ENCODE peak calls at places on chromosomes 3 and 15, in seven cellular contexts. One of them, this sample, is unnamed.

GRCh38 chr3:78604328-78604727 is 1163.5 kb downstream of the ROBO1 start:
- DNase-seq in breast epithelium: no peak
- DNase-seq in left lung: no peak
- DNase-seq in gastrocnemius medialis: no peak
- DNase-seq in neuronal stem cell: no peak
- DNase-seq in naive thymus-derived CD4-positive, alpha-beta T cell: no peak
- DNase-seq in CD8-positive, alpha-beta T cell: no peak
- DNase-seq in this sample: no peak

GRCh38 chr3:58022490-58022889 is 14.3 kb downstream of the FLNB start:
- DNase-seq in CD8-positive, alpha-beta T cell: no peak
- DNase-seq in gastrocnemius medialis: no peak
- DNase-seq in neuronal stem cell: no peak
- DNase-seq in left lung: no peak
- DNase-seq in naive thymus-derived CD4-positive, alpha-beta T cell: no peak
- DNase-seq in breast epithelium: no peak
- DNase-seq in this sample: no peak

GRCh38 chr3:52346623-52347530 is 30.8 kb downstream of the DNAH1 start:
- DNase-seq in naive thymus-derived CD4-positive, alpha-beta T cell: no peak
- DNase-seq in breast epithelium: no peak
- DNase-seq in left lung: peak; percentile 66
- DNase-seq in CD8-positive, alpha-beta T cell: no peak
- DNase-seq in gastrocnemius medialis: no peak
- DNase-seq in neuronal stem cell: no peak
- DNase-seq in this sample: no peak

GRCh38 chr3:45664558-45664957 is 24.6 kb upstream of the SACM1L start:
- DNase-seq in CD8-positive, alpha-beta T cell: peak; percentile 64
- DNase-seq in left lung: peak; percentile 84
- DNase-seq in naive thymus-derived CD4-positive, alpha-beta T cell: peak; percentile 81
- DNase-seq in neuronal stem cell: no peak
- DNase-seq in breast epithelium: no peak
- DNase-seq in gastrocnemius medialis: no peak
- DNase-seq in this sample: peak; percentile 76

GRCh38 chr3:53114412-53115074 is 15.7 kb downstream of the RFT1 start:
- DNase-seq in breast epithelium: no peak
- DNase-seq in neuronal stem cell: no peak
- DNase-seq in gastrocnemius medialis: no peak
- DNase-seq in left lung: no peak
- DNase-seq in naive thymus-derived CD4-positive, alpha-beta T cell: no peak
- DNase-seq in CD8-positive, alpha-beta T cell: no peak
- DNase-seq in this sample: no peak

GRCh38 chr3:128094295-128095151 is 29.1 kb downstream of the RUVBL1 start:
- DNase-seq in naive thymus-derived CD4-positive, alpha-beta T cell: no peak
- DNase-seq in neuronal stem cell: no peak
- DNase-seq in left lung: no peak
- DNase-seq in gastrocnemius medialis: no peak
- DNase-seq in breast epithelium: no peak
- DNase-seq in CD8-positive, alpha-beta T cell: no peak
- DNase-seq in this sample: no peak

GRCh38 chr3:125582707-125583106 is 12.6 kb downstream of the OSBPL11 start:
- DNase-seq in breast epithelium: no peak
- DNase-seq in left lung: no peak
- DNase-seq in naive thymus-derived CD4-positive, alpha-beta T cell: no peak
- DNase-seq in CD8-positive, alpha-beta T cell: no peak
- DNase-seq in gastrocnemius medialis: no peak
- DNase-seq in neuronal stem cell: no peak
- DNase-seq in this sample: no peak

GRCh38 chr15:33059184-33059583 is 135.3 kb downstream of the FMN1 start:
- DNase-seq in CD8-positive, alpha-beta T cell: no peak
- DNase-seq in gastrocnemius medialis: no peak
- DNase-seq in naive thymus-derived CD4-positive, alpha-beta T cell: no peak
- DNase-seq in neuronal stem cell: no peak
- DNase-seq in breast epithelium: no peak
- DNase-seq in left lung: no peak
- DNase-seq in this sample: no peak

GRCh38 chr15:35693286-35693685 is 147.3 kb upstream of the DPH6 start:
- DNase-seq in CD8-positive, alpha-beta T cell: no peak
- DNase-seq in gastrocnemius medialis: no peak
- DNase-seq in breast epithelium: no peak
- DNase-seq in neuronal stem cell: no peak
- DNase-seq in naive thymus-derived CD4-positive, alpha-beta T cell: no peak
- DNase-seq in left lung: no peak
- DNase-seq in this sample: no peak

GRCh38 chr3:132997404-132997803 is 40.8 kb upstream of the TMEM108 start:
- DNase-seq in naive thymus-derived CD4-positive, alpha-beta T cell: no peak
- DNase-seq in gastrocnemius medialis: no peak
- DNase-seq in neuronal stem cell: no peak
- DNase-seq in CD8-positive, alpha-beta T cell: no peak
- DNase-seq in left lung: no peak
- DNase-seq in breast epithelium: no peak
- DNase-seq in this sample: no peak

GRCh38 chr15:55685292-55685691 is 57.7 kb downstream of the PRTG start:
- DNase-seq in gastrocnemius medialis: no peak
- DNase-seq in neuronal stem cell: no peak
- DNase-seq in CD8-positive, alpha-beta T cell: no peak
- DNase-seq in naive thymus-derived CD4-positive, alpha-beta T cell: no peak
- DNase-seq in breast epithelium: no peak
- DNase-seq in left lung: no peak
- DNase-seq in this sample: no peak

GRCh38 chr3:150739877-150740645 is 22.9 kb downstream of the SIAH2 start:
- DNase-seq in neuronal stem cell: no peak
- DNase-seq in naive thymus-derived CD4-positive, alpha-beta T cell: no peak
- DNase-seq in gastrocnemius medialis: no peak
- DNase-seq in breast epithelium: no peak
- DNase-seq in CD8-positive, alpha-beta T cell: no peak
- DNase-seq in left lung: no peak
- DNase-seq in this sample: no peak

GRCh38 chr3:30819067-30819798 is 75.2 kb downstream of the GADL1 start:
- DNase-seq in CD8-positive, alpha-beta T cell: no peak
- DNase-seq in left lung: no peak
- DNase-seq in naive thymus-derived CD4-positive, alpha-beta T cell: no peak
- DNase-seq in gastrocnemius medialis: no peak
- DNase-seq in breast epithelium: no peak
- DNase-seq in neuronal stem cell: no peak
- DNase-seq in this sample: no peak

GRCh38 chr15:26537653-26538052 is 235.2 kb downstream of the GABRB3 start:
- DNase-seq in breast epithelium: no peak
- DNase-seq in CD8-positive, alpha-beta T cell: no peak
- DNase-seq in naive thymus-derived CD4-positive, alpha-beta T cell: no peak
- DNase-seq in left lung: no peak
- DNase-seq in gastrocnemius medialis: no peak
- DNase-seq in neuronal stem cell: no peak
- DNase-seq in this sample: no peak

GRCh38 chr3:122251428-122251827 is 68.0 kb downstream of the CASR start:
- DNase-seq in left lung: no peak
- DNase-seq in gastrocnemius medialis: no peak
- DNase-seq in naive thymus-derived CD4-positive, alpha-beta T cell: no peak
- DNase-seq in CD8-positive, alpha-beta T cell: no peak
- DNase-seq in breast epithelium: no peak
- DNase-seq in neuronal stem cell: no peak
- DNase-seq in this sample: no peak

GRCh38 chr3:57158813-57159678 is 6.1 kb downstream of the IL17RD start:
- DNase-seq in CD8-positive, alpha-beta T cell: no peak
- DNase-seq in naive thymus-derived CD4-positive, alpha-beta T cell: no peak
- DNase-seq in gastrocnemius medialis: no peak
- DNase-seq in breast epithelium: no peak
- DNase-seq in left lung: no peak
- DNase-seq in neuronal stem cell: no peak
- DNase-seq in this sample: no peak

GRCh38 chr15:29278436-29279099 is 8.9 kb upstream of the NSMCE3 start:
- DNase-seq in breast epithelium: no peak
- DNase-seq in neuronal stem cell: no peak
- DNase-seq in left lung: no peak
- DNase-seq in gastrocnemius medialis: no peak
- DNase-seq in naive thymus-derived CD4-positive, alpha-beta T cell: no peak
- DNase-seq in CD8-positive, alpha-beta T cell: no peak
- DNase-seq in this sample: no peak

GRCh38 chr15:99143655-99144610 is 39.1 kb downstream of the SYNM start:
- DNase-seq in left lung: no peak
- DNase-seq in naive thymus-derived CD4-positive, alpha-beta T cell: no peak
- DNase-seq in neuronal stem cell: no peak
- DNase-seq in gastrocnemius medialis: peak; percentile 85
- DNase-seq in CD8-positive, alpha-beta T cell: no peak
- DNase-seq in breast epithelium: no peak
- DNase-seq in this sample: no peak

GRCh38 chr3:184771158-184771730 is 40.7 kb upstream of the VPS8 start:
- DNase-seq in CD8-positive, alpha-beta T cell: no peak
- DNase-seq in breast epithelium: no peak
- DNase-seq in naive thymus-derived CD4-positive, alpha-beta T cell: no peak
- DNase-seq in gastrocnemius medialis: no peak
- DNase-seq in left lung: no peak
- DNase-seq in neuronal stem cell: no peak
- DNase-seq in this sample: no peak

GRCh38 chr3:64443553-64444331 is 218.5 kb upstream of the PRICKLE2 start:
- DNase-seq in naive thymus-derived CD4-positive, alpha-beta T cell: no peak
- DNase-seq in breast epithelium: no peak
- DNase-seq in neuronal stem cell: no peak
- DNase-seq in CD8-positive, alpha-beta T cell: no peak
- DNase-seq in gastrocnemius medialis: no peak
- DNase-seq in left lung: no peak
- DNase-seq in this sample: no peak

GRCh38 chr15:70062321-70062956 is 35.3 kb downstream of the TLE3 start:
- DNase-seq in gastrocnemius medialis: peak; percentile 13
- DNase-seq in CD8-positive, alpha-beta T cell: no peak
- DNase-seq in naive thymus-derived CD4-positive, alpha-beta T cell: no peak
- DNase-seq in breast epithelium: peak; percentile 77
- DNase-seq in left lung: no peak
- DNase-seq in neuronal stem cell: no peak
- DNase-seq in this sample: no peak
- H3K27ac ChIP-seq in gastrocnemius medialis: peak overlapping the region; percentile 18
- H3K27ac ChIP-seq in CD8-positive, alpha-beta T cell: no peak overlapping the region
- H3K27ac ChIP-seq in naive thymus-derived CD4-positive, alpha-beta T cell: no peak overlapping the region
- H3K27ac ChIP-seq in breast epithelium: peak overlapping the region; percentile 13
- H3K27ac ChIP-seq in left lung: no peak overlapping the region
- H3K27ac ChIP-seq in neuronal stem cell: peak overlapping the region; percentile 16
- H3K27ac ChIP-seq in this sample: no peak overlapping the region

GRCh38 chr3:36381311-36381956 is 1.1 kb downstream of the STAC start:
- DNase-seq in neuronal stem cell: peak; percentile 43
- DNase-seq in CD8-positive, alpha-beta T cell: no peak
- DNase-seq in gastrocnemius medialis: no peak
- DNase-seq in left lung: no peak
- DNase-seq in breast epithelium: no peak
- DNase-seq in naive thymus-derived CD4-positive, alpha-beta T cell: no peak
- DNase-seq in this sample: no peak
- H3K4me3 ChIP-seq in neuronal stem cell: no peak overlapping the region
- H3K4me3 ChIP-seq in CD8-positive, alpha-beta T cell: no peak overlapping the region
- H3K4me3 ChIP-seq in gastrocnemius medialis: peak overlapping the region; percentile 54
- H3K4me3 ChIP-seq in left lung: peak overlapping the region; percentile 49
- H3K4me3 ChIP-seq in breast epithelium: peak overlapping the region; percentile 67
- H3K4me3 ChIP-seq in naive thymus-derived CD4-positive, alpha-beta T cell: no peak overlapping the region
- H3K4me3 ChIP-seq in this sample: no peak overlapping the region

DNA sequence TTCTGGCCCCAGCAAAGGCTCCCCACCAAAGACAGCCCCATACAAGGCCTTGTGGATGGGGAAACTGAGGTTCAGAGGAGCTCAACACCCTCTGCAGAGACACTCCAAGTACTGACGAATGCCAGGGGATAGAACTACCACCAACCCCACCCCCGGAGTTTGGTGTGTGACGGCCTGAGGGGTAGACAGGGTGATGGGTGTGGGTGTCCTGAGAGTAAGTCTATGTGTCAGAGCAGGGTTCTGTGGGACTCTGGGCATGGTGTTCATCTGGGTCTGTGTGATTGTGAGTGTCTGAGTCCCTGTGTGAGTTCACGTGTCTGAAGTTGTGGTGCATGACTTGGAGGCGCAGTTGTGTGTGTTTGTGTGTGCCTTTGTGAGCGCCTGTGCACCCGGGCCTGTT is 7.4 kb downstream of the PTH1R start:
- DNase-seq in left lung: no peak
- DNase-seq in gastrocnemius medialis: no peak
- DNase-seq in naive thymus-derived CD4-positive, alpha-beta T cell: no peak
- DNase-seq in breast epithelium: no peak
- DNase-seq in neuronal stem cell: no peak
- DNase-seq in CD8-positive, alpha-beta T cell: no peak
- DNase-seq in this sample: no peak
- H3K27ac ChIP-seq in left lung: no peak overlapping the region
- H3K27ac ChIP-seq in gastrocnemius medialis: no peak overlapping the region
- H3K27ac ChIP-seq in naive thymus-derived CD4-positive, alpha-beta T cell: no peak overlapping the region
- H3K27ac ChIP-seq in breast epithelium: no peak overlapping the region
- H3K27ac ChIP-seq in neuronal stem cell: no peak overlapping the region
- H3K27ac ChIP-seq in CD8-positive, alpha-beta T cell: no peak overlapping the region
- H3K27ac ChIP-seq in this sample: no peak overlapping the region

DNA sequence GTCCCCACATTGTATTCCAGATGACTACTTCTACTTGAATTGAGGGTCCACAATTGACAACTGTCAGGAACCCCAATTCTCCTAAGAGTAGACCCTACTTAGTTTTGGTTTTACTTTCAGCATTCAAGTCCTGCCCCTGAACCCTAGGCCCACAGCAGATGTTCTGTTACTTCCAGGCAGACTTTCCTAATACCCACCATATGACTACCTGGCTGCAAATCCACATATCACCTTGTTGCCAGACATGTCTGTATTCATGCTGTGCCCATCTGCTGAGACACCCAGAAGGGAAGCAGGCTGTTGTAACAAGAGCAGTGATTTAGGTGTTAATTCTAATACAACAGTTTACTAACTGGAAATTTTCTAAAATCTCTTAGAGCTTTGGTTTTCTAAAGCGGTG is 235.1 kb upstream of the CCDC54 start:
- DNase-seq in breast epithelium: no peak
- DNase-seq in gastrocnemius medialis: no peak
- DNase-seq in left lung: no peak
- DNase-seq in neuronal stem cell: no peak
- DNase-seq in naive thymus-derived CD4-positive, alpha-beta T cell: no peak
- DNase-seq in CD8-positive, alpha-beta T cell: no peak
- DNase-seq in this sample: no peak
- H3K4me3 ChIP-seq in breast epithelium: no peak overlapping the region
- H3K4me3 ChIP-seq in gastrocnemius medialis: no peak overlapping the region
- H3K4me3 ChIP-seq in left lung: no peak overlapping the region
- H3K4me3 ChIP-seq in neuronal stem cell: no peak overlapping the region
- H3K4me3 ChIP-seq in naive thymus-derived CD4-positive, alpha-beta T cell: no peak overlapping the region
- H3K4me3 ChIP-seq in CD8-positive, alpha-beta T cell: no peak overlapping the region
- H3K4me3 ChIP-seq in this sample: no peak overlapping the region

DNA sequence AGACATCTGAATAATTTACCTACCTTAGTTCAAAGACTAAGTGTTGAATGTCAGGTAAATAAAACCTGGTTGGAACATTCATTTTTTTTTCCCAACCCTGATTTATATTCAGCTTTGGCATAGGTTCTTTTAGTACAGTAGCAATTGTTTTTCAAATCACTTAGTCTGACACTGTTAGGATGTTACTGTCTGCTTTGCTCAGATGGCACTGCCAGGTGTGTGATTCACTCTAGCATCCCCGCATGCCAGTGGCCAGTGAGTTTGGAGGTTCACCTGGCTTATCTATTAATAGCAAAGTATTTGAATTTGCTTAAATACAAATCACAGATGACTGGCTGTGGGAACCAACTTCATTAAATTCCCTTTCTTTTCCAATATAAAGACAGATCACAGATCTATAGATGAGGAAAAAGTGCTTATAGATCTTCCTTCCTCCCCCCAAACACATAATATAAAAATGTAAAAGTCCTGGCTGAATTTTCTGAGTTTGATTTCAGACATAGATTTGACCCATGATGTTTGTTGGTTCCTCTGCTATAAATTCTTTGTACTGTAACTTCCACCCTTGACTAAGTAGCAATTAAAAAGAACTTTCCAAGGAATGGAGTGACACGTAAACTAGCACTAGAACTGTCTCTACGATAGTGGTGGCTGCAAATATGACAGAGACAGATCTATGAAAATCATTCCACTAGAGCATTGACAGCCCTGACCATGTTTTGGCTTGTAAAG is 3.9 kb downstream of the THBS1 start:
- DNase-seq in naive thymus-derived CD4-positive, alpha-beta T cell: no peak
- DNase-seq in breast epithelium: no peak
- DNase-seq in CD8-positive, alpha-beta T cell: no peak
- DNase-seq in left lung: no peak
- DNase-seq in neuronal stem cell: no peak
- DNase-seq in gastrocnemius medialis: no peak
- DNase-seq in this sample: no peak
- H3K27ac ChIP-seq in naive thymus-derived CD4-positive, alpha-beta T cell: no peak overlapping the region
- H3K27ac ChIP-seq in breast epithelium: no peak overlapping the region
- H3K27ac ChIP-seq in CD8-positive, alpha-beta T cell: no peak overlapping the region
- H3K27ac ChIP-seq in left lung: no peak overlapping the region
- H3K27ac ChIP-seq in neuronal stem cell: no peak overlapping the region
- H3K27ac ChIP-seq in gastrocnemius medialis: no peak overlapping the region
- H3K27ac ChIP-seq in this sample: no peak overlapping the region

This sample was measured in CD4-positive, alpha-beta memory T cell.